ENCODE peak calls at places on chromosome 13, in four cellular contexts. D, Z, X and C are unnamed samples.

GRCh38 chr13:30872685-30873443 is 33.2 kb upstream of the MEDAG start:
- DNase-seq in Z (peak), D (no peak), X (no peak), C (peak)

GRCh38 chr13:112767506-112768471 is 78.0 kb downstream of the ATP11A start:
- DNase-seq in Z (peak), D (no peak), X (no peak), C (no peak)

GRCh38 chr13:112768795-112769411 is 79.1 kb downstream of the ATP11A start:
- DNase-seq in Z (peak), X (peak), D (peak), C (no peak)

GRCh38 chr13:108742681-108743080 is 113.3 kb downstream of the MYO16 start:
- DNase-seq in X (no peak), D (no peak), Z (no peak), C (no peak)

GRCh38 chr13:102317593-102317992 is 84.3 kb downstream of the FGF14 start:
- DNase-seq in D (no peak), X (peak), Z (peak), C (no peak)

GRCh38 chr13:102718746-102719145 is 23.9 kb upstream of the METTL21C start:
- DNase-seq in D (no peak), X (no peak), Z (no peak), C (no peak)

GRCh38 chr13:90510319-90510718 is 837.2 kb upstream of the MIR17HG start:
- DNase-seq in X (no peak), D (no peak), Z (no peak), C (no peak)

GRCh38 chr13:45142440-45143345 is 22.4 kb downstream of the GTF2F2 start:
- DNase-seq in Z (no peak), X (no peak), D (no peak), C (no peak)

GRCh38 chr13:85521586-85521985 is 277.6 kb downstream of the SLITRK6 start:
- DNase-seq in X (no peak), D (no peak), Z (no peak), C (no peak)

GRCh38 chr13:21014666-21015170 is 46.7 kb downstream of the LATS2 start:
- DNase-seq in Z (peak), D (no peak), X (no peak), C (no peak)

GRCh38 chr13:107211073-107211472 is 643.1 kb upstream of the ARGLU1 start:
- DNase-seq in X (peak), Z (peak), D (no peak), C (peak)

GRCh38 chr13:77176350-77176749 is 149.4 kb upstream of the FBXL3 start:
- DNase-seq in D (no peak), X (no peak), Z (no peak), C (no peak)